ENCODE peak calls at places on chromosomes 5 and 9, in eight cellular contexts. One of them, this sample, is unnamed.

GRCh38 chr9:98241357-98242104 is 13.9 kb downstream of the TBC1D2 start:
- DNase-seq in stimulated activated CD4-positive, alpha-beta T cell treated with anti-CD3 and anti-CD28 coated beads, Interleukin-2, amount 100 ng/mL, for 48 hours: no peak
- DNase-seq in AG09319: no peak
- DNase-seq in chondrocyte: no peak
- DNase-seq in EL: no peak
- DNase-seq in mucosa of descending colon: no peak
- DNase-seq in COR-L47: no peak
- DNase-seq in immature natural killer cell: no peak
- DNase-seq in this sample: no peak

GRCh38 chr5:72141440-72142271 is 34.4 kb downstream of the MAP1B start:
- DNase-seq in COR-L47: no peak
- DNase-seq in immature natural killer cell: no peak
- DNase-seq in AG09319: peak
- DNase-seq in mucosa of descending colon: no peak
- DNase-seq in EL: peak
- DNase-seq in stimulated activated CD4-positive, alpha-beta T cell treated with anti-CD3 and anti-CD28 coated beads, Interleukin-2, amount 100 ng/mL, for 48 hours: no peak
- DNase-seq in chondrocyte: no peak
- DNase-seq in this sample: peak

GRCh38 chr5:139565411-139566305 is 4.5 kb downstream of the UBE2D2 start:
- DNase-seq in immature natural killer cell: peak
- DNase-seq in stimulated activated CD4-positive, alpha-beta T cell treated with anti-CD3 and anti-CD28 coated beads, Interleukin-2, amount 100 ng/mL, for 48 hours: peak
- DNase-seq in COR-L47: no peak
- DNase-seq in EL: no peak
- DNase-seq in chondrocyte: peak
- DNase-seq in mucosa of descending colon: no peak
- DNase-seq in AG09319: peak
- DNase-seq in this sample: no peak

GRCh38 chr5:64818245-64818644 is 49.5 kb downstream of the CWC27 start:
- DNase-seq in mucosa of descending colon: no peak
- DNase-seq in AG09319: no peak
- DNase-seq in immature natural killer cell: no peak
- DNase-seq in COR-L47: no peak
- DNase-seq in chondrocyte: no peak
- DNase-seq in EL: no peak
- DNase-seq in stimulated activated CD4-positive, alpha-beta T cell treated with anti-CD3 and anti-CD28 coated beads, Interleukin-2, amount 100 ng/mL, for 48 hours: no peak
- DNase-seq in this sample: no peak

GRCh38 chr5:143442398-143442797 is 38.9 kb upstream of the NR3C1 start:
- DNase-seq in stimulated activated CD4-positive, alpha-beta T cell treated with anti-CD3 and anti-CD28 coated beads, Interleukin-2, amount 100 ng/mL, for 48 hours: no peak
- DNase-seq in chondrocyte: no peak
- DNase-seq in EL: peak
- DNase-seq in immature natural killer cell: no peak
- DNase-seq in mucosa of descending colon: no peak
- DNase-seq in COR-L47: no peak
- DNase-seq in AG09319: no peak
- DNase-seq in this sample: peak

GRCh38 chr5:113212244-113212920 is 222.4 kb downstream of the TSSK1B start:
- DNase-seq in mucosa of descending colon: no peak
- DNase-seq in EL: peak
- DNase-seq in stimulated activated CD4-positive, alpha-beta T cell treated with anti-CD3 and anti-CD28 coated beads, Interleukin-2, amount 100 ng/mL, for 48 hours: no peak
- DNase-seq in AG09319: no peak
- DNase-seq in chondrocyte: no peak
- DNase-seq in immature natural killer cell: no peak
- DNase-seq in COR-L47: peak
- DNase-seq in this sample: no peak

GRCh38 chr9:31996331-31996730 is 388.1 kb upstream of the ACO1 start:
- DNase-seq in COR-L47: no peak
- DNase-seq in EL: no peak
- DNase-seq in immature natural killer cell: no peak
- DNase-seq in AG09319: no peak
- DNase-seq in chondrocyte: no peak
- DNase-seq in mucosa of descending colon: no peak
- DNase-seq in stimulated activated CD4-positive, alpha-beta T cell treated with anti-CD3 and anti-CD28 coated beads, Interleukin-2, amount 100 ng/mL, for 48 hours: no peak
- DNase-seq in this sample: no peak

GRCh38 chr9:76433851-76434250 is 25.1 kb upstream of the GCNT1 start:
- DNase-seq in mucosa of descending colon: no peak
- DNase-seq in immature natural killer cell: no peak
- DNase-seq in AG09319: no peak
- DNase-seq in stimulated activated CD4-positive, alpha-beta T cell treated with anti-CD3 and anti-CD28 coated beads, Interleukin-2, amount 100 ng/mL, for 48 hours: no peak
- DNase-seq in chondrocyte: no peak
- DNase-seq in COR-L47: no peak
- DNase-seq in EL: peak
- DNase-seq in this sample: no peak

GRCh38 chr9:70143394-70144130 is 99.9 kb downstream of the MAMDC2 start:
- DNase-seq in stimulated activated CD4-positive, alpha-beta T cell treated with anti-CD3 and anti-CD28 coated beads, Interleukin-2, amount 100 ng/mL, for 48 hours: no peak
- DNase-seq in AG09319: no peak
- DNase-seq in chondrocyte: no peak
- DNase-seq in EL: no peak
- DNase-seq in COR-L47: no peak
- DNase-seq in mucosa of descending colon: no peak
- DNase-seq in immature natural killer cell: no peak
- DNase-seq in this sample: no peak

GRCh38 chr5:34957299-34957698 is 27.9 kb downstream of the DNAJC21 start:
- DNase-seq in stimulated activated CD4-positive, alpha-beta T cell treated with anti-CD3 and anti-CD28 coated beads, Interleukin-2, amount 100 ng/mL, for 48 hours: no peak
- DNase-seq in mucosa of descending colon: no peak
- DNase-seq in EL: peak
- DNase-seq in immature natural killer cell: no peak
- DNase-seq in COR-L47: no peak
- DNase-seq in AG09319: no peak
- DNase-seq in chondrocyte: no peak
- DNase-seq in this sample: no peak

GRCh38 chr9:133246507-133247390 is 28.3 kb downstream of the ABO start:
- DNase-seq in chondrocyte: no peak
- DNase-seq in EL: no peak
- DNase-seq in stimulated activated CD4-positive, alpha-beta T cell treated with anti-CD3 and anti-CD28 coated beads, Interleukin-2, amount 100 ng/mL, for 48 hours: no peak
- DNase-seq in mucosa of descending colon: no peak
- DNase-seq in AG09319: no peak
- DNase-seq in COR-L47: no peak
- DNase-seq in immature natural killer cell: no peak
- DNase-seq in this sample: no peak

GRCh38 chr9:17613723-17614122 is 34.9 kb downstream of the SH3GL2 start:
- DNase-seq in EL: peak
- DNase-seq in AG09319: peak
- DNase-seq in chondrocyte: no peak
- DNase-seq in immature natural killer cell: no peak
- DNase-seq in COR-L47: peak
- DNase-seq in stimulated activated CD4-positive, alpha-beta T cell treated with anti-CD3 and anti-CD28 coated beads, Interleukin-2, amount 100 ng/mL, for 48 hours: no peak
- DNase-seq in mucosa of descending colon: no peak
- DNase-seq in this sample: peak

GRCh38 chr9:69885931-69886330 is 65.3 kb downstream of the CFAP95 start:
- DNase-seq in AG09319: no peak
- DNase-seq in EL: no peak
- DNase-seq in immature natural killer cell: no peak
- DNase-seq in stimulated activated CD4-positive, alpha-beta T cell treated with anti-CD3 and anti-CD28 coated beads, Interleukin-2, amount 100 ng/mL, for 48 hours: no peak
- DNase-seq in COR-L47: no peak
- DNase-seq in mucosa of descending colon: no peak
- DNase-seq in chondrocyte: no peak
- DNase-seq in this sample: no peak

GRCh38 chr9:137691648-137692357 is 73.0 kb downstream of the EHMT1 start:
- DNase-seq in stimulated activated CD4-positive, alpha-beta T cell treated with anti-CD3 and anti-CD28 coated beads, Interleukin-2, amount 100 ng/mL, for 48 hours: no peak
- DNase-seq in immature natural killer cell: no peak
- DNase-seq in COR-L47: no peak
- DNase-seq in chondrocyte: peak
- DNase-seq in AG09319: no peak
- DNase-seq in mucosa of descending colon: no peak
- DNase-seq in EL: no peak
- DNase-seq in this sample: no peak

GRCh38 chr9:16524823-16525222 is 345.6 kb downstream of the BNC2 start:
- DNase-seq in AG09319: no peak
- DNase-seq in immature natural killer cell: no peak
- DNase-seq in stimulated activated CD4-positive, alpha-beta T cell treated with anti-CD3 and anti-CD28 coated beads, Interleukin-2, amount 100 ng/mL, for 48 hours: no peak
- DNase-seq in COR-L47: no peak
- DNase-seq in chondrocyte: no peak
- DNase-seq in mucosa of descending colon: no peak
- DNase-seq in EL: no peak
- DNase-seq in this sample: no peak

GRCh38 chr5:163503106-163504090 is 2.0 kb upstream of the MAT2B start:
- DNase-seq in AG09319: peak
- DNase-seq in mucosa of descending colon: peak
- DNase-seq in stimulated activated CD4-positive, alpha-beta T cell treated with anti-CD3 and anti-CD28 coated beads, Interleukin-2, amount 100 ng/mL, for 48 hours: peak
- DNase-seq in EL: peak
- DNase-seq in COR-L47: no peak
- DNase-seq in chondrocyte: no peak
- DNase-seq in immature natural killer cell: peak
- DNase-seq in this sample: peak

GRCh38 chr9:121807069-121807917 is 155.9 kb downstream of the DAB2IP start:
- DNase-seq in EL: no peak
- DNase-seq in AG09319: no peak
- DNase-seq in COR-L47: no peak
- DNase-seq in stimulated activated CD4-positive, alpha-beta T cell treated with anti-CD3 and anti-CD28 coated beads, Interleukin-2, amount 100 ng/mL, for 48 hours: no peak
- DNase-seq in mucosa of descending colon: no peak
- DNase-seq in immature natural killer cell: no peak
- DNase-seq in chondrocyte: no peak
- DNase-seq in this sample: no peak

GRCh38 chr5:137695651-137696428 is 40.0 kb downstream of the KLHL3 start:
- DNase-seq in EL: no peak
- DNase-seq in COR-L47: no peak
- DNase-seq in AG09319: no peak
- DNase-seq in chondrocyte: no peak
- DNase-seq in stimulated activated CD4-positive, alpha-beta T cell treated with anti-CD3 and anti-CD28 coated beads, Interleukin-2, amount 100 ng/mL, for 48 hours: no peak
- DNase-seq in immature natural killer cell: no peak
- DNase-seq in mucosa of descending colon: no peak
- DNase-seq in this sample: no peak

GRCh38 chr9:107078061-107078460 is 205.0 kb upstream of the RAD23B start:
- DNase-seq in AG09319: no peak
- DNase-seq in EL: no peak
- DNase-seq in immature natural killer cell: no peak
- DNase-seq in stimulated activated CD4-positive, alpha-beta T cell treated with anti-CD3 and anti-CD28 coated beads, Interleukin-2, amount 100 ng/mL, for 48 hours: no peak
- DNase-seq in mucosa of descending colon: no peak
- DNase-seq in chondrocyte: no peak
- DNase-seq in COR-L47: no peak
- DNase-seq in this sample: no peak

GRCh38 chr5:142808778-142809606 is 38.8 kb downstream of the ARHGAP26 start:
- DNase-seq in chondrocyte: no peak
- DNase-seq in stimulated activated CD4-positive, alpha-beta T cell treated with anti-CD3 and anti-CD28 coated beads, Interleukin-2, amount 100 ng/mL, for 48 hours: no peak
- DNase-seq in COR-L47: no peak
- DNase-seq in EL: no peak
- DNase-seq in AG09319: no peak
- DNase-seq in immature natural killer cell: no peak
- DNase-seq in mucosa of descending colon: no peak
- DNase-seq in this sample: no peak

GRCh38 chr9:14251146-14252071 is 62.5 kb downstream of the NFIB start:
- DNase-seq in mucosa of descending colon: peak
- DNase-seq in immature natural killer cell: no peak
- DNase-seq in COR-L47: peak
- DNase-seq in chondrocyte: no peak
- DNase-seq in EL: peak
- DNase-seq in stimulated activated CD4-positive, alpha-beta T cell treated with anti-CD3 and anti-CD28 coated beads, Interleukin-2, amount 100 ng/mL, for 48 hours: no peak
- DNase-seq in AG09319: peak
- DNase-seq in this sample: peak

GRCh38 chr5:62206150-62206829 is 99.7 kb upstream of the KIF2A start:
- DNase-seq in mucosa of descending colon: no peak
- DNase-seq in AG09319: no peak
- DNase-seq in chondrocyte: no peak
- DNase-seq in EL: peak
- DNase-seq in immature natural killer cell: no peak
- DNase-seq in stimulated activated CD4-positive, alpha-beta T cell treated with anti-CD3 and anti-CD28 coated beads, Interleukin-2, amount 100 ng/mL, for 48 hours: no peak
- DNase-seq in COR-L47: peak
- DNase-seq in this sample: no peak

GRCh38 chr9:109430231-109430630 is 67.9 kb downstream of the PTPN3 start:
- DNase-seq in COR-L47: no peak
- DNase-seq in chondrocyte: no peak
- DNase-seq in stimulated activated CD4-positive, alpha-beta T cell treated with anti-CD3 and anti-CD28 coated beads, Interleukin-2, amount 100 ng/mL, for 48 hours: no peak
- DNase-seq in immature natural killer cell: no peak
- DNase-seq in EL: no peak
- DNase-seq in mucosa of descending colon: no peak
- DNase-seq in AG09319: no peak
- DNase-seq in this sample: no peak

GRCh38 chr9:653421-653820 is 188.1 kb upstream of the DMRT1 start:
- DNase-seq in stimulated activated CD4-positive, alpha-beta T cell treated with anti-CD3 and anti-CD28 coated beads, Interleukin-2, amount 100 ng/mL, for 48 hours: no peak
- DNase-seq in mucosa of descending colon: no peak
- DNase-seq in AG09319: no peak
- DNase-seq in chondrocyte: no peak
- DNase-seq in COR-L47: no peak
- DNase-seq in immature natural killer cell: no peak
- DNase-seq in EL: no peak
- DNase-seq in this sample: no peak

GRCh38 chr5:133801955-133802751 is 166.3 kb downstream of the C5orf15 start:
- DNase-seq in AG09319: no peak
- DNase-seq in mucosa of descending colon: no peak
- DNase-seq in EL: peak
- DNase-seq in stimulated activated CD4-positive, alpha-beta T cell treated with anti-CD3 and anti-CD28 coated beads, Interleukin-2, amount 100 ng/mL, for 48 hours: no peak
- DNase-seq in COR-L47: no peak
- DNase-seq in chondrocyte: no peak
- DNase-seq in immature natural killer cell: no peak
- DNase-seq in this sample: peak

GRCh38 chr9:91033802-91034201 is 232.2 kb downstream of the SYK start:
- DNase-seq in AG09319: no peak
- DNase-seq in mucosa of descending colon: peak
- DNase-seq in EL: peak
- DNase-seq in chondrocyte: peak
- DNase-seq in immature natural killer cell: peak
- DNase-seq in stimulated activated CD4-positive, alpha-beta T cell treated with anti-CD3 and anti-CD28 coated beads, Interleukin-2, amount 100 ng/mL, for 48 hours: peak
- DNase-seq in COR-L47: no peak
- DNase-seq in this sample: no peak

GRCh38 chr5:141420855-141421488 is at the start of gene PCDHGA11:
- DNase-seq in chondrocyte: no peak
- DNase-seq in stimulated activated CD4-positive, alpha-beta T cell treated with anti-CD3 and anti-CD28 coated beads, Interleukin-2, amount 100 ng/mL, for 48 hours: peak
- DNase-seq in EL: peak
- DNase-seq in COR-L47: no peak
- DNase-seq in immature natural killer cell: peak
- DNase-seq in AG09319: peak
- DNase-seq in mucosa of descending colon: peak
- DNase-seq in this sample: no peak

GRCh38 chr9:89815903-89816573 is 211.2 kb downstream of the GADD45G start:
- DNase-seq in COR-L47: no peak
- DNase-seq in mucosa of descending colon: no peak
- DNase-seq in chondrocyte: no peak
- DNase-seq in stimulated activated CD4-positive, alpha-beta T cell treated with anti-CD3 and anti-CD28 coated beads, Interleukin-2, amount 100 ng/mL, for 48 hours: no peak
- DNase-seq in EL: no peak
- DNase-seq in AG09319: no peak
- DNase-seq in immature natural killer cell: no peak
- DNase-seq in this sample: no peak

GRCh38 chr9:132590318-132591182 is 8.1 kb downstream of the BARHL1 start:
- DNase-seq in stimulated activated CD4-positive, alpha-beta T cell treated with anti-CD3 and anti-CD28 coated beads, Interleukin-2, amount 100 ng/mL, for 48 hours: no peak
- DNase-seq in EL: no peak
- DNase-seq in AG09319: no peak
- DNase-seq in COR-L47: no peak
- DNase-seq in immature natural killer cell: no peak
- DNase-seq in chondrocyte: peak
- DNase-seq in mucosa of descending colon: no peak
- DNase-seq in this sample: no peak

This sample was measured in GM04504.